ENCODE peak calls at places on chromosomes 16 and 17, in nine cellular contexts. C is anterior cingulate cortex; X is foreskin fibroblast; G is CD8-positive, alpha-beta memory T cell; M is endodermal cell; Z is testis; V is KBM-7; F is mucosa of gallbladder; Y is stimulated activated CD4-positive, alpha-beta T cell treated with anti-CD3 and anti-CD28 coated beads, Interleukin-15, amount 100 ng/mL, for 1 hour. N is an unnamed sample.

GRCh38 chr17:82082456-82082855 is 15.6 kb downstream of the FASN start:
- DNase-seq in C (no peak), X (no peak), G (no peak), M (no peak), Z (no peak), V (no peak), F (no peak), Y (no peak), N (no peak)

GRCh38 chr17:29620271-29620670 is 2.4 kb downstream of the CORO6 start:
- DNase-seq in C (no peak), X (no peak), G (no peak), M (peak), Z (no peak), V (no peak), F (no peak), Y (no peak), N (no peak)

GRCh38 chr17:64003526-64004121 is 5.5 kb downstream of the PRR29 start:
- DNase-seq in C (no peak), X (no peak), G (no peak), M (peak), Z (no peak), V (no peak), F (no peak), Y (no peak), N (no peak)

GRCh38 chr16:54633943-54634362 is 296.7 kb upstream of the IRX5 start:
- DNase-seq in C (no peak), X (no peak), G (no peak), M (peak), Z (peak), V (peak), F (no peak), Y (no peak), N (no peak)

GRCh38 chr17:81940538-81941483 is 3.7 kb upstream of the PYCR1 start:
- DNase-seq in C (no peak), X (no peak), G (no peak), M (no peak), Z (no peak), V (no peak), F (no peak), Y (no peak), N (no peak)

GRCh38 chr17:50842506-50843149 is 7.2 kb downstream of the WFIKKN2 start:
- DNase-seq in C (no peak), X (no peak), G (no peak), M (peak), Z (no peak), V (no peak), F (no peak), Y (no peak), N (no peak)

GRCh38 chr17:75846701-75847594 is 2.7 kb upstream of the UNC13D start:
- DNase-seq in C (no peak), X (no peak), G (no peak), M (no peak), Z (no peak), V (no peak), F (no peak), Y (no peak), N (no peak)

GRCh38 chr17:81712468-81713003 is 452 bp downstream of the SLC25A10 start:
- DNase-seq in C (no peak), X (no peak), G (no peak), M (peak), Z (no peak), V (peak), F (no peak), Y (no peak), N (peak)

GRCh38 chr16:81616321-81617020 is 162.6 kb upstream of the PLCG2 start:
- DNase-seq in C (no peak), X (peak), G (peak), M (peak), Z (peak), V (no peak), F (peak), Y (peak), N (no peak)

GRCh38 chr16:72989203-72989991 is 58.5 kb downstream of the ZFHX3 start:
- DNase-seq in C (no peak), X (peak), G (no peak), M (no peak), Z (peak), V (no peak), F (no peak), Y (no peak), N (peak)

GRCh38 chr16:590165-590874 is 454 bp downstream of the RAB40C start:
- DNase-seq in C (no peak), X (peak), G (no peak), M (peak), Z (no peak), V (peak), F (no peak), Y (no peak), N (peak)

GRCh38 chr17:29645516-29646051 is 22.9 kb upstream of the CORO6 start:
- DNase-seq in C (no peak), X (peak), G (no peak), M (no peak), Z (peak), V (no peak), F (peak), Y (no peak), N (no peak)

GRCh38 chr17:82339634-82340580 is 6.3 kb upstream of the SECTM1 start:
- DNase-seq in C (no peak), X (no peak), G (no peak), M (no peak), Z (no peak), V (no peak), F (no peak), Y (no peak), N (no peak)

GRCh38 chr16:85574672-85575475 is 38.2 kb upstream of the GSE1 start:
- DNase-seq in C (no peak), X (no peak), G (no peak), M (no peak), Z (no peak), V (no peak), F (no peak), Y (no peak), N (no peak)

GRCh38 chr17:965311-965989 is 14.1 kb downstream of the NXN start:
- DNase-seq in C (no peak), X (no peak), G (no peak), M (peak), Z (no peak), V (no peak), F (no peak), Y (no peak), N (no peak)

GRCh38 chr17:39920218-39921210 is 2.1 kb upstream of the GSDMB start:
- DNase-seq in C (no peak), X (no peak), G (peak), M (no peak), Z (peak), V (no peak), F (no peak), Y (peak), N (no peak)

GRCh38 chr17:66467766-66468165 is 165.4 kb downstream of the PRKCA start:
- DNase-seq in C (no peak), X (no peak), G (no peak), M (no peak), Z (no peak), V (no peak), F (no peak), Y (no peak), N (no peak)

GRCh38 chr16:12704492-12705111 is 99.1 kb downstream of the CPPED1 start:
- DNase-seq in C (no peak), X (no peak), G (no peak), M (no peak), Z (no peak), V (no peak), F (no peak), Y (no peak), N (peak)